ENCODE peak calls at places on chromosome 9, in seven cellular contexts. U, C, R, V, G, B and J are unnamed samples.

GRCh38 chr9:29211681-29212589 is 1638.7 kb upstream of the C9orf72 start:
- DNase-seq in U (no peak), C (no peak), R (peak), V (no peak), G (peak), B (no peak), J (no peak)

GRCh38 chr9:2686884-2687283 is 30.4 kb upstream of the KCNV2 start:
- DNase-seq in U (no peak), C (no peak), R (no peak), V (no peak), G (no peak), B (no peak), J (no peak)

GRCh38 chr9:82991684-82992083 is 71.3 kb downstream of the RASEF start:
- DNase-seq in U (no peak), C (no peak), R (no peak), V (peak), G (no peak), B (no peak), J (no peak)

GRCh38 chr9:105047652-105048031 is 119.7 kb upstream of the ABCA1 start:
- DNase-seq in U (no peak), C (peak), R (no peak), V (no peak), G (no peak), B (no peak), J (no peak)

GRCh38 chr9:126915846-126916543 is 1.4 kb downstream of the RALGPS1 start:
- DNase-seq in U (no peak), C (no peak), R (no peak), V (peak), G (no peak), B (no peak), J (no peak)

GRCh38 chr9:95801797-95802196 is 73.7 kb upstream of the ERCC6L2 start:
- DNase-seq in U (no peak), C (no peak), R (no peak), V (no peak), G (no peak), B (no peak), J (no peak)

GRCh38 chr9:136792321-136793062 is 1.3 kb downstream of the TMEM141 start:
- DNase-seq in U (no peak), C (no peak), R (no peak), V (no peak), G (no peak), B (no peak), J (no peak)

GRCh38 chr9:22829236-22829635 is 382.6 kb downstream of the DMRTA1 start:
- DNase-seq in U (no peak), C (no peak), R (no peak), V (peak), G (no peak), B (no peak), J (no peak)

GRCh38 chr9:120654278-120654677 is 60.0 kb downstream of the MEGF9 start:
- DNase-seq in U (no peak), C (peak), R (no peak), V (no peak), G (no peak), B (no peak), J (no peak)

GRCh38 chr9:110303136-110303535 is 34.5 kb downstream of the TXNDC8 start:
- DNase-seq in U (no peak), C (peak), R (no peak), V (no peak), G (no peak), B (no peak), J (no peak)

GRCh38 chr9:6433405-6433804 is 20.4 kb downstream of the UHRF2 start:
- DNase-seq in U (no peak), C (peak), R (no peak), V (no peak), G (no peak), B (no peak), J (no peak)

GRCh38 chr9:98706651-98707103 is 2.1 kb downstream of the GABBR2 start:
- DNase-seq in U (no peak), C (peak), R (peak), V (no peak), G (no peak), B (no peak), J (no peak)

GRCh38 chr9:91117959-91118651 is 243.6 kb downstream of the AUH start:
- DNase-seq in U (peak), C (peak), R (peak), V (peak), G (no peak), B (peak), J (no peak)

GRCh38 chr9:31744589-31744988 is 639.9 kb upstream of the ACO1 start:
- DNase-seq in U (no peak), C (no peak), R (no peak), V (no peak), G (no peak), B (no peak), J (no peak)

GRCh38 chr9:132742821-132743311 is 72.6 kb downstream of the GTF3C4 start:
- DNase-seq in U (no peak), C (no peak), R (no peak), V (no peak), G (no peak), B (no peak), J (no peak)

GRCh38 chr9:131963087-131963715 is 116.5 kb downstream of the MED27 start:
- DNase-seq in U (no peak), C (no peak), R (no peak), V (no peak), G (no peak), B (no peak), J (no peak)

GRCh38 chr9:130780415-130780814 is 54.6 kb upstream of the ABL1 start:
- DNase-seq in U (no peak), C (no peak), R (no peak), V (no peak), G (no peak), B (no peak), J (no peak)

GRCh38 chr9:130785053-130785452 is 50.0 kb upstream of the ABL1 start:
- DNase-seq in U (no peak), C (no peak), R (peak), V (no peak), G (no peak), B (no peak), J (no peak)

GRCh38 chr9:130779153-130779855 is 55.8 kb upstream of the ABL1 start:
- DNase-seq in U (no peak), C (peak), R (no peak), V (no peak), G (no peak), B (no peak), J (no peak)

GRCh38 chr9:130782883-130783537 is 52.0 kb upstream of the ABL1 start:
- DNase-seq in U (no peak), C (no peak), R (no peak), V (no peak), G (no peak), B (no peak), J (no peak)

GRCh38 chr9:130780865-130781504 is 54.1 kb upstream of the ABL1 start:
- DNase-seq in U (peak), C (peak), R (peak), V (no peak), G (peak), B (no peak), J (no peak)
- TF ChIP-seq POLR2A in U (no peak), C (peak), R (peak), V (no peak), G (no peak), B (peak), J (peak)

GRCh38 chr9:100052375-100052774 is 46.4 kb downstream of the ERP44 start:
- DNase-seq in U (no peak), C (no peak), R (no peak), V (no peak), G (no peak), B (no peak), J (no peak)
- H3K27ac ChIP-seq in U (no peak), C (no peak), R (no peak), V (no peak), G (no peak), B (no peak), J (no peak)

DNA sequence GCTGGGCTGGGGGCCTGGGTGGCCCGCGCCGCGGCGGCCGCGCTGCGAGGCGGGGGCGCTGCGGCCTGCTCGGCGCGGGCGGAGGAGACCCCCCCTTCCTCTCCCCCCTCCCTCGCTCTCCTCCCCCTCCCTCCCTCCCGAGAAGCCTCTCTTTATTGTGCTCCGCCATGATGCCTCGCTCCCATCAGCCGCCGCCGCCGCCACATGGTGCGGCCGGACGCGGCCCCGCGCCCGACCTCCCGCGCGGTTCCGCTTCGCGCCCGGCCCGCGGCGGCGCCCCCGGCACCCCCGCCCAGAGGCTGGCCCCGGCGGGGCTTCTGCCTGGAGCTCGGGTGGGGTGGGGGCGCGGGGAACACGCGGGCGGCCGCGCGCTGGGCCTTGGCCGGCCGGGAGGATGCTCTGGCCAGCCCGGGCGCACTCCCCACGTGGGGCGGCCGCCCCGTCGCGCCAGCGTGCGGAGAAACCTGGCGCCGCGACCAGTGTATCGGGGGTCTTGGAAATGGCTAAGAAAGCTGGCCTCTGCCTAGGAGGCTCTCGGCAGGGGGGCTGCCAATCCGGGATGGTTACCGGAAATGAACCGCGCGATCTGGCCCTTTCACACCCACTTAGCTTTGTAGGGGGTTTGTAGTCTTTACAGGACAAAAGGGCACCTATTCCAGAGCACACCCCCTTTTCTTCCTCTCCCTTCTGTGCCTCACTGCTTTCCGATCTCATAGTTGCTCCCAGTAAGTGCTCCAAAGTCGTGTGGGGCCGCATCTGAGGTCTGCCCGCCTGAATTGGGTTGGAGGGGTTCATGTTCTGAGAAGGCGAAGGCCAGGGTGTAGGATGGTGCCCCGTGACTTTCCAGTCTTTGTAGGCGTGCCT is 1.0 kb downstream of the SET start:
- DNase-seq in U (no peak), C (peak), R (peak), V (peak), G (peak), B (peak), J (no peak)
- TF ChIP-seq POLR2A in U (no peak), C (no peak), R (no peak), V (peak), G (no peak), B (no peak), J (no peak)

DNA sequence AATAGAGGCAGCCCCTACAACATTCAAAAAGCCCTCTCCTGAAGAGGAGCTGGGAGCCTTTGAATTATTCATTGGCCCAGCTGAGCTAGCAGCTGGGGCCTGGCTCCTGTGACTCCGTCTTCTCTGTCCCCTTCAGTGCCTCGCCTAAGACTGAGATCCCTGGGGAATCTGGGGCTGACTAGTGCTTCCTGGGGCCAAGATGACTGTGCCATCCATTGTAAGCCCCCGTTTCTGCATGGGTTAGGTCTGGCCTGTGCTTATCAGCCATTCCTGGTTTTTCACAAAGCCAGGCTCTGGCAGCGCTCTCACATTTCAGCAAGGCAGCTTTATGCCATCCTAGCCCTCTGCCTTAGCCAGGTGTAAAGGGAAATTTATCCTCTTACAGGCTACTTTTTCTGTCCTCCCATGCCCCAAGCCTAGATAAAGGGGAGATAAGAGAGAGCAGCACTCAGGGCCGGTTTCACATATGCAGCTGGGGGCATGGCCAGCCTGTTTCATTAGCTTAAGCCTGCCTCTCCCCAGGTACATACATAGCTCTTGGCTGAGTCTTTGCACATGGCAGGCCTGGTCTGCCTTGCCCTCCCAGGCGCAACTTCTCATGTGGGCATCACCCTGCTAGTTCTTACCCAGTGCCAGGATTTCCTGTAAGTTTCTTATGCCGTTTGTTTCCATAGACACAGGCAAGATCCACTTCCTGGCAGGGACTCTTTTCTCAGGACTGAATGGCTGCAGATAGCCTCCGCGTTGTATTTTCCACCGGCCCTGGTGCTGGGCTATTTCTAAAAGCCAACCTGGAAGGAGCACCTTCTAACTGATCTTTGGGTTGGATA is 15.8 kb downstream of the PTPA start:
- DNase-seq in U (no peak), C (no peak), R (no peak), V (no peak), G (no peak), B (no peak), J (no peak)
- H3K27ac ChIP-seq in U (peak), C (no peak), R (no peak), V (no peak), G (peak), B (no peak), J (peak)